ENCODE peak calls at places on chromosomes 4 and X, in six cellular contexts. One of them, this sample, is unnamed.

GRCh38 chr4:128354205-128354821 is 66.7 kb upstream of the PGRMC2 start:
- DNase-seq in aorta: peak
- DNase-seq in ELR: peak
- DNase-seq in ureter: no peak
- DNase-seq in D341Med: no peak
- DNase-seq in left ventricle myocardium superior: no peak
- DNase-seq in this sample: no peak

GRCh38 chr4:8373973-8374545 is 66.5 kb downstream of the ACOX3 start:
- DNase-seq in D341Med: no peak
- DNase-seq in aorta: peak
- DNase-seq in left ventricle myocardium superior: peak
- DNase-seq in ureter: no peak
- DNase-seq in ELR: no peak
- DNase-seq in this sample: no peak

GRCh38 chr4:42708625-42709024 is 51.7 kb upstream of the ATP8A1 start:
- DNase-seq in ureter: no peak
- DNase-seq in aorta: no peak
- DNase-seq in left ventricle myocardium superior: no peak
- DNase-seq in D341Med: no peak
- DNase-seq in ELR: no peak
- DNase-seq in this sample: no peak

GRCh38 chr4:159029481-159029880 is 73.4 kb upstream of the RAPGEF2 start:
- DNase-seq in left ventricle myocardium superior: no peak
- DNase-seq in aorta: no peak
- DNase-seq in ELR: no peak
- DNase-seq in ureter: no peak
- DNase-seq in D341Med: no peak
- DNase-seq in this sample: no peak

GRCh38 chrX:109352121-109352556 is 129.7 kb downstream of the GUCY2F start:
- DNase-seq in ELR: no peak
- DNase-seq in left ventricle myocardium superior: peak
- DNase-seq in ureter: no peak
- DNase-seq in aorta: peak
- DNase-seq in D341Med: no peak
- DNase-seq in this sample: no peak

GRCh38 chr4:1869530-1870327 is 1.5 kb upstream of the NSD2 start:
- DNase-seq in D341Med: no peak
- DNase-seq in aorta: no peak
- DNase-seq in left ventricle myocardium superior: no peak
- DNase-seq in ureter: peak
- DNase-seq in ELR: no peak
- DNase-seq in this sample: no peak

GRCh38 chrX:100976211-100976610 is 6.7 kb downstream of the ARL13A start:
- DNase-seq in aorta: no peak
- DNase-seq in left ventricle myocardium superior: no peak
- DNase-seq in ELR: peak
- DNase-seq in ureter: no peak
- DNase-seq in D341Med: no peak
- DNase-seq in this sample: no peak

GRCh38 chr4:55637272-55637820 is 1.2 kb upstream of the NMU start:
- DNase-seq in aorta: no peak
- DNase-seq in ELR: no peak
- DNase-seq in ureter: no peak
- DNase-seq in D341Med: no peak
- DNase-seq in left ventricle myocardium superior: no peak
- DNase-seq in this sample: no peak

GRCh38 chrX:20312018-20312417 is 45.3 kb upstream of the RPS6KA3 start:
- DNase-seq in ureter: no peak
- DNase-seq in ELR: no peak
- DNase-seq in left ventricle myocardium superior: no peak
- DNase-seq in aorta: no peak
- DNase-seq in D341Med: no peak
- DNase-seq in this sample: no peak

GRCh38 chrX:86148024-86148511 is at the start of gene DACH2:
- DNase-seq in left ventricle myocardium superior: peak
- DNase-seq in ELR: peak
- DNase-seq in ureter: peak
- DNase-seq in aorta: peak
- DNase-seq in D341Med: peak
- DNase-seq in this sample: peak

GRCh38 chr4:169270810-169271691 is at the start of gene SH3RF1:
- DNase-seq in aorta: peak
- DNase-seq in left ventricle myocardium superior: peak
- DNase-seq in ureter: peak
- DNase-seq in ELR: peak
- DNase-seq in D341Med: peak
- DNase-seq in this sample: peak